ENCODE peak calls at places on chromosomes 7 and 10, in four cellular contexts. S, E, B and R are unnamed samples.
A peak's percentile ranks its signal among the peaks of the same experiment; 100 is the strongest.

GRCh38 chr7:16369851-16370250 is 51.5 kb downstream of the CRPPA start:
- DNase-seq in S (no peak), E (no peak), B (no peak), R (no peak)

GRCh38 chr10:68826764-68827591 is at the start of gene STOX1:
- DNase-seq in S (no peak), E (peak; percentile 32), B (peak; percentile 32), R (peak; percentile 63)

GRCh38 chr7:85070967-85071628 is 115.8 kb downstream of the SEMA3D start:
- DNase-seq in S (no peak), E (no peak), B (no peak), R (no peak)

GRCh38 chr7:6153646-6154541 is 118.5 kb downstream of the CYTH3 start:
- DNase-seq in S (no peak), E (no peak), B (no peak), R (no peak)

GRCh38 chr7:20598479-20599419 is 16.7 kb upstream of the ABCB5 start:
- DNase-seq in S (peak; percentile 32), E (no peak), B (peak; percentile 66), R (peak; percentile 29)

GRCh38 chr10:79084972-79085597 is 16.3 kb downstream of the ZMIZ1 start:
- DNase-seq in S (no peak), E (no peak), B (no peak), R (no peak)

GRCh38 chr10:101062231-101063161 is 707 bp downstream of the KAZALD1 start:
- DNase-seq in S (no peak), E (peak; percentile 53), B (no peak), R (no peak)

GRCh38 chr7:101302641-101303101 is 18.9 kb downstream of the IFT22 start:
- DNase-seq in S (no peak), E (no peak), B (no peak), R (no peak)

GRCh38 chr7:132430863-132431822 is 145.1 kb downstream of the PLXNA4 start:
- DNase-seq in S (peak; percentile 41), E (no peak), B (no peak), R (no peak)

GRCh38 chr10:116088985-116089384 is 184.0 kb downstream of the GFRA1 start:
- DNase-seq in S (no peak), E (no peak), B (no peak), R (no peak)

GRCh38 chr7:98119257-98119918 is 12.7 kb downstream of the LMTK2 start:
- DNase-seq in S (no peak), E (no peak), B (no peak), R (peak; percentile 45)

GRCh38 chr7:50088463-50089129 is 4.5 kb downstream of the ZPBP start:
- DNase-seq in S (no peak), E (no peak), B (no peak), R (no peak)

GRCh38 chr7:157271315-157271990 is 65.4 kb upstream of the DNAJB6 start:
- DNase-seq in S (no peak), E (no peak), B (no peak), R (no peak)

GRCh38 chr10:69807122-69807521 is 5.4 kb downstream of the COL13A1 start:
- DNase-seq in S (no peak), E (no peak), B (no peak), R (peak; percentile 61)

GRCh38 chr10:94129393-94130130 is 135.8 kb downstream of the PLCE1 start:
- DNase-seq in S (peak; percentile 31), E (no peak), B (no peak), R (no peak)

GRCh38 chr10:79898597-79899325 is 50.1 kb downstream of the SFTPD start:
- DNase-seq in S (no peak), E (no peak), B (no peak), R (no peak)

GRCh38 chr10:117139581-117140524 is 1.8 kb upstream of the VAX1 start:
- DNase-seq in S (no peak), E (no peak), B (no peak), R (no peak)

GRCh38 chr10:29435809-29436501 is 147.1 kb downstream of the LYZL1 start:
- DNase-seq in S (no peak), E (no peak), B (peak; percentile 46), R (no peak)

GRCh38 chr7:50727072-50727471 is 55.6 kb downstream of the GRB10 start:
- DNase-seq in S (no peak), E (no peak), B (no peak), R (no peak)

GRCh38 chr7:108581655-108582491 is 12.2 kb downstream of the DNAJB9 start:
- DNase-seq in S (no peak), E (no peak), B (no peak), R (no peak)

GRCh38 chr7:114481995-114482394 is 67.4 kb downstream of the FOXP2 start:
- DNase-seq in S (peak; percentile 5), E (no peak), B (no peak), R (no peak)

GRCh38 chr10:112761256-112761655 is 188.8 kb upstream of the TCF7L2 start:
- DNase-seq in S (no peak), E (no peak), B (no peak), R (no peak)

GRCh38 chr7:150966002-150966401 is 12.1 kb downstream of the KCNH2 start:
- DNase-seq in S (no peak), E (no peak), B (no peak), R (no peak)

GRCh38 chr7:116455009-116455408 is 44.5 kb upstream of the CAV2 start:
- DNase-seq in S (no peak), E (no peak), B (no peak), R (no peak)

GRCh38 chr10:3782456-3783312 is 2.3 kb downstream of the KLF6 start:
- DNase-seq in S (peak; percentile 91), E (peak; percentile 71), B (no peak), R (peak; percentile 88)

GRCh38 chr10:79056361-79056735 is 12.4 kb upstream of the ZMIZ1 start:
- DNase-seq in S (no peak), E (no peak), B (no peak), R (no peak)

GRCh38 chr10:127964644-127965043 is 57.7 kb downstream of the PTPRE start:
- DNase-seq in S (no peak), E (no peak), B (no peak), R (no peak)

GRCh38 chr7:25968205-25968993 is 183.6 kb upstream of the NFE2L3 start:
- DNase-seq in S (no peak), E (no peak), B (no peak), R (no peak)

GRCh38 chr10:102628451-102628911 is 15.8 kb upstream of the TRIM8 start:
- DNase-seq in S (no peak), E (no peak), B (no peak), R (peak; percentile 78)

GRCh38 chr7:100568936-100569844 is 4.5 kb downstream of the SAP25 start:
- DNase-seq in S (no peak), E (peak; percentile 49), B (peak; percentile 70), R (peak; percentile 48)

GRCh38 chr7:55019691-55020480 is 1.1 kb downstream of the EGFR start:
- DNase-seq in S (no peak), E (no peak), B (no peak), R (peak; percentile 33)

GRCh38 chr10:69721690-69722310 is 79.9 kb upstream of the COL13A1 start:
- DNase-seq in S (no peak), E (peak; percentile 57), B (peak; percentile 8), R (no peak)